ENCODE peak calls at places on chromosomes 11 and 22, in eight cellular contexts. One of them, this sample, is unnamed.
A peak's percentile ranks its signal among the peaks of the same experiment; 100 is the strongest.

GRCh38 chr11:69658606-69659450 is 16.3 kb downstream of the LTO1 start:
- DNase-seq in GM13977: no peak
- DNase-seq in foreskin fibroblast: no peak
- DNase-seq in type B pancreatic cell: no peak
- DNase-seq in IMR-90: peak; percentile 23
- DNase-seq in Calu3: no peak
- DNase-seq in left ventricle myocardium inferior: no peak
- DNase-seq in H1: no peak
- DNase-seq in this sample: no peak

GRCh38 chr11:66868726-66869291 is 11.9 kb downstream of the LRFN4 start:
- DNase-seq in H1: peak; percentile 89
- DNase-seq in type B pancreatic cell: no peak
- DNase-seq in foreskin fibroblast: no peak
- DNase-seq in IMR-90: no peak
- DNase-seq in Calu3: peak; percentile 44
- DNase-seq in GM13977: peak; percentile 95
- DNase-seq in left ventricle myocardium inferior: no peak
- DNase-seq in this sample: no peak

GRCh38 chr11:73141309-73142127 is 600 bp downstream of the FCHSD2 start:
- DNase-seq in Calu3: peak; percentile 52
- DNase-seq in GM13977: peak; percentile 78
- DNase-seq in left ventricle myocardium inferior: peak; percentile 83
- DNase-seq in foreskin fibroblast: peak; percentile 59
- DNase-seq in type B pancreatic cell: peak; percentile 85
- DNase-seq in H1: peak; percentile 84
- DNase-seq in IMR-90: peak; percentile 69
- DNase-seq in this sample: peak; percentile 75

GRCh38 chr11:70100283-70100610 is 22.1 kb downstream of the ANO1 start:
- DNase-seq in foreskin fibroblast: no peak
- DNase-seq in Calu3: no peak
- DNase-seq in left ventricle myocardium inferior: no peak
- DNase-seq in IMR-90: no peak
- DNase-seq in type B pancreatic cell: no peak
- DNase-seq in GM13977: no peak
- DNase-seq in H1: no peak
- DNase-seq in this sample: no peak

GRCh38 chr11:10450451-10451398 is 4.3 kb upstream of the AMPD3 start:
- DNase-seq in type B pancreatic cell: no peak
- DNase-seq in left ventricle myocardium inferior: peak; percentile 33
- DNase-seq in IMR-90: no peak
- DNase-seq in GM13977: peak; percentile 69
- DNase-seq in foreskin fibroblast: no peak
- DNase-seq in H1: peak; percentile 88
- DNase-seq in Calu3: peak; percentile 85
- DNase-seq in this sample: no peak

GRCh38 chr11:46133119-46133518 is 11.9 kb upstream of the PHF21A start:
- DNase-seq in type B pancreatic cell: no peak
- DNase-seq in Calu3: no peak
- DNase-seq in GM13977: no peak
- DNase-seq in foreskin fibroblast: no peak
- DNase-seq in H1: no peak
- DNase-seq in IMR-90: no peak
- DNase-seq in left ventricle myocardium inferior: no peak
- DNase-seq in this sample: no peak

GRCh38 chr11:68946416-68947090 is 34.2 kb downstream of the MRGPRD start:
- DNase-seq in IMR-90: peak; percentile 89
- DNase-seq in GM13977: no peak
- DNase-seq in foreskin fibroblast: peak; percentile 58
- DNase-seq in type B pancreatic cell: no peak
- DNase-seq in left ventricle myocardium inferior: no peak
- DNase-seq in H1: no peak
- DNase-seq in Calu3: no peak
- DNase-seq in this sample: peak; percentile 84

GRCh38 chr11:119295178-119295577 is 21.8 kb downstream of the MCAM start:
- DNase-seq in IMR-90: no peak
- DNase-seq in Calu3: no peak
- DNase-seq in foreskin fibroblast: peak; percentile 5
- DNase-seq in left ventricle myocardium inferior: no peak
- DNase-seq in GM13977: no peak
- DNase-seq in type B pancreatic cell: no peak
- DNase-seq in H1: no peak
- DNase-seq in this sample: no peak

GRCh38 chr11:63804259-63804658 is 9.0 kb upstream of the SPINDOC start:
- DNase-seq in type B pancreatic cell: no peak
- DNase-seq in foreskin fibroblast: no peak
- DNase-seq in GM13977: no peak
- DNase-seq in IMR-90: no peak
- DNase-seq in left ventricle myocardium inferior: no peak
- DNase-seq in Calu3: peak; percentile 56
- DNase-seq in H1: no peak
- DNase-seq in this sample: no peak

GRCh38 chr11:74322667-74323066 is 11.2 kb upstream of the P4HA3 start:
- DNase-seq in H1: no peak
- DNase-seq in Calu3: no peak
- DNase-seq in GM13977: no peak
- DNase-seq in IMR-90: peak; percentile 16
- DNase-seq in type B pancreatic cell: no peak
- DNase-seq in foreskin fibroblast: no peak
- DNase-seq in left ventricle myocardium inferior: peak; percentile 83
- DNase-seq in this sample: no peak

GRCh38 chr11:103652013-103652412 is 384.4 kb upstream of the DDI1 start:
- DNase-seq in GM13977: no peak
- DNase-seq in H1: no peak
- DNase-seq in left ventricle myocardium inferior: no peak
- DNase-seq in foreskin fibroblast: peak; percentile 51
- DNase-seq in type B pancreatic cell: no peak
- DNase-seq in IMR-90: peak; percentile 20
- DNase-seq in Calu3: no peak
- DNase-seq in this sample: peak; percentile 98

GRCh38 chr11:13053255-13053917 is 44.3 kb downstream of the RASSF10 start:
- DNase-seq in IMR-90: no peak
- DNase-seq in type B pancreatic cell: no peak
- DNase-seq in GM13977: no peak
- DNase-seq in foreskin fibroblast: peak; percentile 13
- DNase-seq in left ventricle myocardium inferior: no peak
- DNase-seq in Calu3: no peak
- DNase-seq in H1: no peak
- DNase-seq in this sample: peak; percentile 4

GRCh38 chr22:24437820-24438328 is 10.5 kb downstream of the ADORA2A start:
- DNase-seq in foreskin fibroblast: no peak
- DNase-seq in H1: no peak
- DNase-seq in type B pancreatic cell: no peak
- DNase-seq in GM13977: peak; percentile 82
- DNase-seq in Calu3: no peak
- DNase-seq in IMR-90: no peak
- DNase-seq in left ventricle myocardium inferior: no peak
- DNase-seq in this sample: peak; percentile 72

GRCh38 chr11:96990934-96991333 is 601.1 kb downstream of the JRKL start:
- DNase-seq in Calu3: no peak
- DNase-seq in type B pancreatic cell: no peak
- DNase-seq in H1: no peak
- DNase-seq in foreskin fibroblast: no peak
- DNase-seq in left ventricle myocardium inferior: no peak
- DNase-seq in IMR-90: no peak
- DNase-seq in GM13977: no peak
- DNase-seq in this sample: no peak

GRCh38 chr11:46247090-46247489 is 30.4 kb upstream of the CREB3L1 start:
- DNase-seq in type B pancreatic cell: no peak
- DNase-seq in Calu3: no peak
- DNase-seq in left ventricle myocardium inferior: no peak
- DNase-seq in IMR-90: no peak
- DNase-seq in H1: no peak
- DNase-seq in foreskin fibroblast: peak; percentile 42
- DNase-seq in GM13977: no peak
- DNase-seq in this sample: no peak

GRCh38 chr22:23431337-23432072 is 148.6 kb downstream of the IGLL1 start:
- DNase-seq in type B pancreatic cell: no peak
- DNase-seq in IMR-90: no peak
- DNase-seq in Calu3: no peak
- DNase-seq in left ventricle myocardium inferior: no peak
- DNase-seq in foreskin fibroblast: peak; percentile 6
- DNase-seq in GM13977: no peak
- DNase-seq in H1: no peak
- DNase-seq in this sample: no peak

GRCh38 chr11:80495116-80495515 is 1054.3 kb upstream of the TENM4 start:
- DNase-seq in H1: no peak
- DNase-seq in type B pancreatic cell: no peak
- DNase-seq in IMR-90: no peak
- DNase-seq in Calu3: no peak
- DNase-seq in GM13977: no peak
- DNase-seq in foreskin fibroblast: no peak
- DNase-seq in left ventricle myocardium inferior: no peak
- DNase-seq in this sample: no peak

GRCh38 chr11:62831520-62832345 is at the start of gene STX5:
- DNase-seq in IMR-90: peak; percentile 99
- DNase-seq in GM13977: peak; percentile 97
- DNase-seq in H1: peak; percentile 99
- DNase-seq in Calu3: peak; percentile 99
- DNase-seq in foreskin fibroblast: peak; percentile 97
- DNase-seq in left ventricle myocardium inferior: peak; percentile 100
- DNase-seq in type B pancreatic cell: peak; percentile 99
- DNase-seq in this sample: peak; percentile 97

GRCh38 chr22:46598737-46599424 is 21.3 kb upstream of the GRAMD4 start:
- DNase-seq in left ventricle myocardium inferior: peak; percentile 30
- DNase-seq in IMR-90: peak; percentile 33
- DNase-seq in H1: no peak
- DNase-seq in type B pancreatic cell: no peak
- DNase-seq in Calu3: no peak
- DNase-seq in GM13977: no peak
- DNase-seq in foreskin fibroblast: peak; percentile 40
- DNase-seq in this sample: no peak

GRCh38 chr22:41469218-41469851 is 418 bp downstream of the ACO2 start:
- DNase-seq in H1: no peak
- DNase-seq in IMR-90: no peak
- DNase-seq in foreskin fibroblast: no peak
- DNase-seq in Calu3: no peak
- DNase-seq in GM13977: no peak
- DNase-seq in left ventricle myocardium inferior: peak; percentile 41
- DNase-seq in type B pancreatic cell: no peak
- DNase-seq in this sample: no peak

GRCh38 chr22:30253205-30253852 is 6.8 kb upstream of the LIF start:
- DNase-seq in IMR-90: peak; percentile 83
- DNase-seq in GM13977: no peak
- DNase-seq in left ventricle myocardium inferior: peak; percentile 78
- DNase-seq in foreskin fibroblast: no peak
- DNase-seq in type B pancreatic cell: no peak
- DNase-seq in Calu3: peak; percentile 95
- DNase-seq in H1: no peak
- DNase-seq in this sample: no peak

GRCh38 chr11:27894552-27894951 is 194.3 kb upstream of the BDNF start:
- DNase-seq in type B pancreatic cell: no peak
- DNase-seq in H1: no peak
- DNase-seq in IMR-90: no peak
- DNase-seq in GM13977: no peak
- DNase-seq in Calu3: no peak
- DNase-seq in left ventricle myocardium inferior: no peak
- DNase-seq in foreskin fibroblast: no peak
- DNase-seq in this sample: no peak

GRCh38 chr22:24494535-24495364 is at the start of gene UPB1:
- DNase-seq in foreskin fibroblast: no peak
- DNase-seq in left ventricle myocardium inferior: no peak
- DNase-seq in Calu3: no peak
- DNase-seq in GM13977: no peak
- DNase-seq in type B pancreatic cell: no peak
- DNase-seq in IMR-90: no peak
- DNase-seq in H1: peak; percentile 70
- DNase-seq in this sample: no peak

GRCh38 chr11:469684-470667 is 19.9 kb downstream of the PTDSS2 start:
- DNase-seq in IMR-90: peak; percentile 81
- DNase-seq in type B pancreatic cell: no peak
- DNase-seq in foreskin fibroblast: peak; percentile 78
- DNase-seq in left ventricle myocardium inferior: no peak
- DNase-seq in H1: no peak
- DNase-seq in GM13977: no peak
- DNase-seq in Calu3: no peak
- DNase-seq in this sample: peak; percentile 68
- TF ChIP-seq CTCF in IMR-90: peak; percentile 46
- TF ChIP-seq CTCF in type B pancreatic cell: peak; percentile 19
- TF ChIP-seq CTCF in foreskin fibroblast: no peak
- TF ChIP-seq CTCF in left ventricle myocardium inferior: peak; percentile 37
- TF ChIP-seq CTCF in H1: no peak
- TF ChIP-seq CTCF in GM13977: no peak
- TF ChIP-seq CTCF in Calu3: no peak
- TF ChIP-seq CTCF in this sample: peak; percentile 64

GRCh38 chr11:107915229-107915628 is 13.0 kb upstream of the RAB39A start:
- DNase-seq in H1: no peak
- DNase-seq in foreskin fibroblast: no peak
- DNase-seq in Calu3: no peak
- DNase-seq in left ventricle myocardium inferior: no peak
- DNase-seq in type B pancreatic cell: no peak
- DNase-seq in GM13977: no peak
- DNase-seq in IMR-90: no peak
- DNase-seq in this sample: no peak

GRCh38 chr11:107921997-107922396 is 6.3 kb upstream of the RAB39A start:
- DNase-seq in foreskin fibroblast: no peak
- DNase-seq in GM13977: no peak
- DNase-seq in IMR-90: no peak
- DNase-seq in left ventricle myocardium inferior: no peak
- DNase-seq in type B pancreatic cell: no peak
- DNase-seq in H1: no peak
- DNase-seq in Calu3: no peak
- DNase-seq in this sample: no peak

GRCh38 chr11:107916671-107917241 is 11.5 kb upstream of the RAB39A start:
- DNase-seq in foreskin fibroblast: no peak
- DNase-seq in GM13977: peak; percentile 44
- DNase-seq in Calu3: peak; percentile 48
- DNase-seq in H1: no peak
- DNase-seq in IMR-90: no peak
- DNase-seq in left ventricle myocardium inferior: no peak
- DNase-seq in type B pancreatic cell: no peak
- DNase-seq in this sample: no peak
- TF ChIP-seq CTCF in foreskin fibroblast: peak; percentile 60
- TF ChIP-seq CTCF in GM13977: peak; percentile 84
- TF ChIP-seq CTCF in Calu3: peak; percentile 42
- TF ChIP-seq CTCF in H1: no peak
- TF ChIP-seq CTCF in IMR-90: peak; percentile 23
- TF ChIP-seq CTCF in left ventricle myocardium inferior: peak; percentile 44
- TF ChIP-seq CTCF in type B pancreatic cell: peak; percentile 76
- TF ChIP-seq CTCF in this sample: peak; percentile 76

GRCh38 chr11:111245425-111245824 is at the start of gene POU2AF2:
- DNase-seq in foreskin fibroblast: no peak
- DNase-seq in GM13977: no peak
- DNase-seq in type B pancreatic cell: no peak
- DNase-seq in left ventricle myocardium inferior: no peak
- DNase-seq in Calu3: no peak
- DNase-seq in H1: no peak
- DNase-seq in IMR-90: no peak
- DNase-seq in this sample: no peak
- TF ChIP-seq CTCF in foreskin fibroblast: no peak
- TF ChIP-seq CTCF in GM13977: no peak
- TF ChIP-seq CTCF in type B pancreatic cell: no peak
- TF ChIP-seq CTCF in left ventricle myocardium inferior: no peak
- TF ChIP-seq CTCF in Calu3: no peak
- TF ChIP-seq CTCF in H1: no peak
- TF ChIP-seq CTCF in IMR-90: no peak
- TF ChIP-seq CTCF in this sample: no peak

DNA sequence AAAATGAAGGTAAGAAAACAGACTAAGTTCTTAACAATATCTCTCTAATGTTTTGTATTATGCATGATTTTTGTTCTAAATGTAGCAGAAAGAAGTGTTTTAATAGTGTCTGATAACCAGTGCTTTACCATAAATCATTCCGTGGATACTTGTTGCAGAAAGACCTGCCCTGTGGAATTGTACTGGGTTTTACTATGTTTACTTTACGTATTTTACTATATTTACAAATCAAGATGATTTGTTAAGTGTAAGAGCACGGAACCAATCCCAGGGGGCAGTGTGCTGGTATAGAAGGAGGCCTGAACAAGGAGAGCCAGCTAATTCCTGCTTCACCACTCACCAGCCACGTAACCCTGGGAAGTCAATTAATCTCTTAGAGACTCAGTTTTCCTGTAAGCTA is 1.4 kb downstream of the HTR3B start:
- DNase-seq in H1: no peak
- DNase-seq in IMR-90: peak; percentile 51
- DNase-seq in left ventricle myocardium inferior: no peak
- DNase-seq in GM13977: no peak
- DNase-seq in foreskin fibroblast: peak; percentile 28
- DNase-seq in Calu3: no peak
- DNase-seq in type B pancreatic cell: no peak
- DNase-seq in this sample: peak; percentile 50
- TF ChIP-seq CTCF in H1: peak; percentile 40
- TF ChIP-seq CTCF in IMR-90: peak; percentile 30
- TF ChIP-seq CTCF in left ventricle myocardium inferior: peak; percentile 17
- TF ChIP-seq CTCF in GM13977: no peak
- TF ChIP-seq CTCF in foreskin fibroblast: peak; percentile 3
- TF ChIP-seq CTCF in Calu3: no peak
- TF ChIP-seq CTCF in type B pancreatic cell: peak; percentile 55
- TF ChIP-seq CTCF in this sample: peak; percentile 61